ENCODE peak calls at places on chromosomes 16 and 17, in seven cellular contexts. T is spleen; Q is nephron progenitor cell; B is A549; K is activated CD8-positive, alpha-beta T cell treated with anti-CD3 and anti-CD28 coated beads for 36 hours; E is lung; O is left ventricle myocardium inferior. P is an unnamed sample.

GRCh38 chr17:50056217-50056960 is 479 bp downstream of the ITGA3 start:
- DNase-seq in B (peak; percentile 82), E (peak; percentile 70), Q (peak; percentile 79), T (peak; percentile 87), K (peak; percentile 80), O (peak; percentile 55), P (peak; percentile 48)

GRCh38 chr16:22685162-22685830 is 128.7 kb upstream of the HS3ST2 start:
- DNase-seq in Q (no peak), E (peak; percentile 58), K (no peak), O (peak; percentile 46), B (no peak), T (no peak), P (no peak)

GRCh38 chr16:75241955-75242354 is 9.5 kb downstream of the BCAR1 start:
- DNase-seq in K (no peak), E (no peak), T (no peak), Q (no peak), B (no peak), O (no peak), P (no peak)

GRCh38 chr17:8041980-8042379 is 3.1 kb downstream of the ALOX15B start:
- DNase-seq in K (no peak), E (no peak), O (no peak), B (no peak), T (no peak), Q (no peak), P (no peak)

GRCh38 chr16:24367186-24367585 is 111.1 kb downstream of the CACNG3 start:
- DNase-seq in T (no peak), O (no peak), B (no peak), Q (peak; percentile 10), K (no peak), E (no peak), P (no peak)

GRCh38 chr16:6969594-6969993 is 363.1 kb upstream of the RBFOX1 start:
- DNase-seq in Q (no peak), B (no peak), O (no peak), T (no peak), E (no peak), K (no peak), P (no peak)

GRCh38 chr17:80605326-80606066 is 60.9 kb downstream of the RPTOR start:
- DNase-seq in K (peak; percentile 83), B (peak; percentile 23), O (no peak), Q (no peak), T (no peak), E (no peak), P (peak; percentile 25)

GRCh38 chr17:51793686-51794085 is 364.8 kb downstream of the CA10 start:
- DNase-seq in T (no peak), K (no peak), O (no peak), E (no peak), B (no peak), Q (no peak), P (no peak)

GRCh38 chr17:74218436-74218835 is 5.1 kb downstream of the TTYH2 start:
- DNase-seq in B (no peak), K (no peak), O (no peak), Q (no peak), T (no peak), E (no peak), P (no peak)

GRCh38 chr16:21610766-21611165 is 11.4 kb downstream of the METTL9 start:
- DNase-seq in T (no peak), K (no peak), E (no peak), O (no peak), B (no peak), Q (no peak), P (no peak)

GRCh38 chr17:40110026-40110425 is 9.6 kb upstream of the NR1D1 start:
- DNase-seq in T (no peak), B (no peak), K (no peak), E (no peak), O (no peak), Q (no peak), P (no peak)

GRCh38 chr16:4578961-4579530 is 22.9 kb downstream of the C16orf96 start:
- DNase-seq in E (no peak), T (no peak), Q (no peak), B (no peak), O (no peak), K (no peak), P (no peak)

GRCh38 chr16:11557811-11558210 is 28.9 kb downstream of the LITAF start:
- DNase-seq in B (no peak), Q (no peak), K (no peak), T (peak; percentile 21), O (peak; percentile 65), E (no peak), P (no peak)

DNA sequence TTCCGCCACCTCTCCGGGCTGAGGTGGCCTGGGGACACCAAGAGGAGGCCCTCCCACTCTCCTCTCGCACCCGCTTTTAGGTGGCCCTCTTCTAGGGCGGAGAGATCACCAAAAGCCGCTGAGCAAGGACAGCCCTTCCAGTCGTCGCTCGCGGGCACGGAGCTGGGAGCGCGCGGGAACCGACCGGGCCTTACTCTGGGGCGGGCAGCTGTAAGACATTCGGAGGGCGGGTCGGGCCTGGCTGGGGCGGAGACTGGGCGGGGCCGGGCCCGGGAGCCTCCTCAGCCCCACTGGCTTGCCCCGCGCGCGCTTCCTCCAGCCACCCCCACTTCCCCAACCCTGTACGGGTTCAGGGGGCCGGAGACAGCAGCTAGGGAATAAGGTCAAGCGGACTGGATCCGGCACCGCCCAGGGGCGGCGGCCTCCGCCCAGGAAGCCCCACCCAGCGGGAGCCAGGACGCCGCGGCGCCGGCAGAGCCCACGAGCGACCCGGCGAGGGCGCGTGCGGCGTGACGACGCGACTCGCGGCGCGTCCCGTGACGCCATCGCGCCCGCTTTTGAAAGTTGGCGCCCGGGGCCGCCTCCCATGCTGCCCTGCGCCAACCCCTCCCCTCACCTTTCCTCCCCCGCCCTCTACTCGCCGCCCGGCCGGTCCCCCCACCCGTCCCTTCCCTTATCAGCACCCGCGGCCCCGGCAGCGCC is 351 bp upstream of the CTCF start:
- DNase-seq in T (peak; percentile 100), K (peak; percentile 98), B (peak; percentile 96), O (peak; percentile 97), Q (peak; percentile 94), E (peak; percentile 97), P (peak; percentile 97)
- TF ChIP-seq CTCF in T (no peak), K (no peak), B (no peak), O (no peak), Q (no peak), E (no peak), P (no peak)

GRCh38 chr16:14029658-14030057 is 41.5 kb upstream of the MRTFB start:
- DNase-seq in B (no peak), O (peak; percentile 22), Q (no peak), K (no peak), T (no peak), E (no peak), P (no peak)

GRCh38 chr16:14020141-14020540 is 51.0 kb upstream of the MRTFB start:
- DNase-seq in K (no peak), B (peak; percentile 52), E (no peak), O (no peak), T (no peak), Q (no peak), P (no peak)

GRCh38 chr16:14026572-14026971 is 44.5 kb upstream of the MRTFB start:
- DNase-seq in O (no peak), B (no peak), E (no peak), Q (no peak), T (no peak), K (no peak), P (no peak)

GRCh38 chr16:14028207-14028606 is 42.9 kb upstream of the MRTFB start:
- DNase-seq in T (no peak), O (no peak), K (no peak), E (no peak), B (no peak), Q (no peak), P (no peak)

GRCh38 chr16:14024300-14024699 is 46.8 kb upstream of the MRTFB start:
- DNase-seq in K (no peak), B (no peak), Q (no peak), T (no peak), E (no peak), O (no peak), P (no peak)
- TF ChIP-seq CTCF in K (no peak), B (no peak), Q (no peak), T (no peak), E (no peak), O (no peak), P (no peak)

GRCh38 chr17:44502598-44503079 is 567 bp downstream of the GPATCH8 start:
- DNase-seq in B (peak; percentile 18), E (no peak), Q (no peak), T (peak; percentile 85), K (no peak), O (no peak), P (no peak)

GRCh38 chr17:44496815-44497214 is 6.4 kb downstream of the GPATCH8 start:
- DNase-seq in Q (no peak), E (no peak), B (no peak), K (no peak), T (no peak), O (no peak), P (no peak)

GRCh38 chr17:44499722-44500121 is 3.5 kb downstream of the GPATCH8 start:
- DNase-seq in B (no peak), K (no peak), O (no peak), Q (no peak), E (no peak), T (no peak), P (no peak)

GRCh38 chr17:44503080-44503842 is at the start of gene GPATCH8:
- DNase-seq in T (peak; percentile 96), K (peak; percentile 95), O (peak; percentile 95), B (peak; percentile 99), E (peak; percentile 94), Q (peak; percentile 96), P (peak; percentile 96)

DNA sequence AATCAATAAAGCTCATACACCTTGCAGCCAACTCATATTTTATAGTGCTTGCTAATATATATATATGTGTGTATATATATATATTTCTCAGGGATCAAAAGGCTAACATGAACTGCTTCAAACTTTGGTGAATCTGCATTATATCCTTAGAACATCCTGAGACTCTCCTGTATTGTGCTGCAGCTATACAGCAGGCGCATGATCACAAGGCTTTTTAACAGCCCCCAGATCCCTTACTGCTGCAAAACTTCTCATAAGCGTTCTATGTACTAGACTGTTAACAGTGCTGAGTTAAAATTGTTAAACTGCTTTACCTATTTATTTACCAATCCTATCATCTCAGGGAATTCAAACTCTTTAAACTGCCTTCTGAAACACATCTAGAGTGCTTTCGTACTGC is 1.3 kb downstream of the GPATCH8 start:
- DNase-seq in Q (no peak), E (no peak), O (no peak), K (no peak), B (no peak), T (no peak), P (no peak)
- TF ChIP-seq CTCF in Q (no peak), E (no peak), O (no peak), K (no peak), B (no peak), T (no peak), P (no peak)

DNA sequence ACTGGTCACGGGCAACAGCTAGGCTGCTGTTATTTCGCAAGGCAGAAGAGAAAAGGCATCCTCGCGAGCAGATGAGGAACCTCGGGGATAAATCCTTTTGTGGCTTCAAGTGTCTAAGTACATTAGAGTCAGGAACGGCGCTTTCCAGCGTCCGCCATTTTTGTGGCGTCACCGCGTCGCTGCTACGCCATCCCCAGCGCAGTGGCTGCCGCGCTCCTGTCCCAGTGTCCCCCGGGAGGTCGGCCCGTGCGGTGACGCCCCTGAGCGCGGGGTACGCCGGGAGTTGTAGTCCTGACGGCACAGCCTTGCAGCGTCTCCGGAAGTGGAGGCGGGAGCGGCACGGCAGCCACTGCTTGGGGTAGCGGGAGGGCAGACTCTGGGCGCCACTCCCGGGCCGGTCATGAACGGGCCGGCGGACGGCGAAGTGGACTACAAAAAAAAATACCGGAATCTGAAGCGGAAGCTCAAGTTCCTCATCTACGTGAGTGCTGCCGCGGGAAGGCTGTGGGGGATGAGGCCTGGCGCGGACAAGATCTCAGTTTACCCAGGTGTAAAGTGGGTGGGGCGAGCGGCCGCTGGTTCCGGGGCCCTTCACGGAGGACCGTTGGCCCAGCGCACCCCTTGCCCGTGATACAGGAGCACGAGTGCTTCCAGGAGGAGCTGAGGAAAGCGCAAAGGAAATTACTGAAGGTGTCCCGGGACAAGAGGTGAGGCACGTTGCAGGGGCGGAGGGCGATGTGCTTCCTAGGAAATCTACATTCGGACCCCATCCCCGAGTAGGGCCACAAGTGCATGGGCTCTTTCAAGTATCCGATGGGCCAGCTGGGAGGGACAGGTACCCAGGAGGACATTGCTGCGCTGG is at the start of gene INO80E:
- DNase-seq in T (peak; percentile 100), E (peak; percentile 99), B (peak; percentile 97), Q (peak; percentile 98), O (peak; percentile 99), K (peak; percentile 99), P (peak; percentile 100)
- TF ChIP-seq CTCF in T (no peak), E (no peak), B (no peak), Q (no peak), O (no peak), K (no peak), P (no peak)

P was measured in activated B cell treated with CpG ODN at 0.5 μM for 24 hours.